ENCODE peak calls at places on chromosomes 11 and 22, in five cellular contexts. B is H9, C is trophoblast cell, K is H1, E is neuronal stem cell. L is an unnamed sample.

GRCh38 chr11:1759151-1759850 is 4.4 kb downstream of the CTSD start:
- DNase-seq in B (no peak), C (no peak), K (no peak), E (no peak), L (no peak)

GRCh38 chr11:23586188-23586587 is 725.9 kb upstream of the CCDC179 start:
- DNase-seq in B (no peak), C (no peak), K (no peak), E (no peak), L (no peak)

GRCh38 chr22:24247564-24248344 is 2.9 kb upstream of the GGT5 start:
- DNase-seq in B (peak; percentile 91), C (peak; percentile 88), K (peak; percentile 63), E (peak; percentile 70), L (peak; percentile 97)

GRCh38 chr22:17842386-17842785 is 68.1 kb upstream of the BID start:
- DNase-seq in B (no peak), C (no peak), K (no peak), E (no peak), L (no peak)

GRCh38 chr11:76455331-76455730 is 10.5 kb downstream of the EMSY start:
- DNase-seq in B (peak; percentile 83), C (peak; percentile 7), K (peak; percentile 91), E (peak; percentile 94), L (no peak)

GRCh38 chr22:22487869-22488597 is 20.5 kb downstream of the ZNF280B start:
- DNase-seq in B (no peak), C (peak; percentile 81), K (no peak), E (no peak), L (no peak)

GRCh38 chr11:130220311-130221030 is 60.9 kb downstream of the ST14 start:
- DNase-seq in B (no peak), C (no peak), K (no peak), E (no peak), L (no peak)

GRCh38 chr11:1679881-1680280 is 17.1 kb upstream of the KRTAP5-6 start:
- DNase-seq in B (no peak), C (no peak), K (no peak), E (no peak), L (no peak)

GRCh38 chr11:27910186-27910941 is 197.6 kb downstream of the KIF18A start:
- DNase-seq in B (no peak), C (peak; percentile 14), K (no peak), E (no peak), L (peak; percentile 84)

GRCh38 chr11:47393163-47394049 is 15.0 kb upstream of the SLC39A13 start:
- DNase-seq in B (peak; percentile 25), C (no peak), K (no peak), E (no peak), L (peak; percentile 82)

GRCh38 chr11:74546752-74547151 is 45.6 kb upstream of the POLD3 start:
- DNase-seq in B (no peak), C (no peak), K (no peak), E (no peak), L (no peak)

GRCh38 chr11:19713221-19714092 is 820 bp downstream of the NAV2 start:
- DNase-seq in B (peak; percentile 33), C (peak; percentile 11), K (no peak), E (no peak), L (peak; percentile 13)

GRCh38 chr22:42769574-42770447 is 49.1 kb upstream of the A4GALT start:
- DNase-seq in B (no peak), C (peak; percentile 19), K (no peak), E (no peak), L (peak; percentile 89)

GRCh38 chr11:117875397-117876048 is 935 bp downstream of the FXYD6 start:
- DNase-seq in B (no peak), C (no peak), K (no peak), E (no peak), L (peak; percentile 29)

GRCh38 chr11:69218946-69219720 is 63.4 kb downstream of the SMIM38 start:
- DNase-seq in B (peak; percentile 8), C (no peak), K (no peak), E (no peak), L (no peak)

GRCh38 chr11:111039982-111040381 is 205.5 kb upstream of the POU2AF2 start:
- DNase-seq in B (no peak), C (no peak), K (no peak), E (no peak), L (no peak)

GRCh38 chr11:20226936-20227335 is 66.7 kb upstream of the DBX1 start:
- DNase-seq in B (no peak), C (no peak), K (no peak), E (no peak), L (no peak)

GRCh38 chr22:35435201-35435712 is 35.3 kb downstream of the MCM5 start:
- DNase-seq in B (no peak), C (no peak), K (no peak), E (no peak), L (no peak)

GRCh38 chr22:27815826-27816530 is 14.4 kb upstream of the MN1 start:
- DNase-seq in B (no peak), C (no peak), K (no peak), E (no peak), L (no peak)

GRCh38 chr11:102604011-102604410 is 21.1 kb downstream of the MMP20 start:
- DNase-seq in B (no peak), C (no peak), K (no peak), E (no peak), L (no peak)
- H2AK5ac ChIP-seq in B (no peak overlapping the region), C (peak overlapping the region; percentile 72), K (no peak overlapping the region), E (no peak overlapping the region), L (no peak overlapping the region)

GRCh38 chr22:50606561-50607365 is 6.2 kb downstream of the MAPK8IP2 start:
- DNase-seq in B (no peak), C (no peak), K (no peak), E (no peak), L (no peak)

GRCh38 chr22:50607366-50608020 is 6.9 kb downstream of the MAPK8IP2 start:
- DNase-seq in B (no peak), C (no peak), K (no peak), E (no peak), L (no peak)

GRCh38 chr22:50605349-50606074 is 4.9 kb downstream of the MAPK8IP2 start:
- DNase-seq in B (no peak), C (no peak), K (no peak), E (no peak), L (no peak)

GRCh38 chr22:50604623-50605348 is 4.2 kb downstream of the MAPK8IP2 start:
- DNase-seq in B (no peak), C (no peak), K (no peak), E (no peak), L (no peak)

GRCh38 chr22:50606126-50606525 is 5.5 kb downstream of the MAPK8IP2 start:
- DNase-seq in B (no peak), C (no peak), K (no peak), E (no peak), L (no peak)
- H2BK12ac ChIP-seq in B (no peak overlapping the region), C (no peak overlapping the region), K (no peak overlapping the region), E (no peak overlapping the region), L (no peak overlapping the region)

GRCh38 chr11:65922565-65922964 is 3.3 kb downstream of the DRAP1 start:
- DNase-seq in B (no peak), C (no peak), K (no peak), E (no peak), L (no peak)

GRCh38 chr11:65921876-65922275 is 2.6 kb downstream of the DRAP1 start:
- DNase-seq in B (no peak), C (no peak), K (no peak), E (no peak), L (no peak)

GRCh38 chr11:65919151-65920034 is at the start of gene DRAP1:
- DNase-seq in B (peak; percentile 99), C (peak; percentile 99), K (peak; percentile 85), E (peak; percentile 98), L (peak; percentile 98)

GRCh38 chr11:65920035-65920802 is 993 bp downstream of the DRAP1 start:
- DNase-seq in B (no peak), C (no peak), K (no peak), E (no peak), L (no peak)

GRCh38 chr11:65921033-65921555 is 1.9 kb downstream of the DRAP1 start:
- DNase-seq in B (no peak), C (no peak), K (no peak), E (no peak), L (no peak)
- H2AK5ac ChIP-seq in B (no peak overlapping the region), C (no peak overlapping the region), K (no peak overlapping the region), E (peak overlapping the region; percentile 14), L (peak overlapping the region; percentile 35)

GRCh38 chr22:46636221-46637002 is 16.2 kb downstream of the GRAMD4 start:
- DNase-seq in B (no peak), C (no peak), K (no peak), E (no peak), L (no peak)
- H2BK12ac ChIP-seq in B (no peak overlapping the region), C (no peak overlapping the region), K (peak overlapping the region; percentile 43), E (peak overlapping the region; percentile 98), L (no peak overlapping the region)

GRCh38 chr11:126267650-126268049 is 1.0 kb downstream of the SRPRA start:
- DNase-seq in B (no peak), C (no peak), K (no peak), E (no peak), L (no peak)

GRCh38 chr11:126265801-126266200 is 2.9 kb downstream of the SRPRA start:
- DNase-seq in B (no peak), C (peak; percentile 79), K (no peak), E (no peak), L (no peak)

GRCh38 chr11:126263489-126263888 is 5.2 kb downstream of the SRPRA start:
- DNase-seq in B (no peak), C (no peak), K (no peak), E (no peak), L (no peak)

GRCh38 chr11:126268708-126269579 is at the start of the genes FOXRED1 and SRPRA:
- DNase-seq in B (peak; percentile 100), C (peak; percentile 99), K (peak; percentile 98), E (peak; percentile 99), L (peak; percentile 99)

GRCh38 chr11:126268361-126268707 is 361 bp downstream of the SRPRA start:
- DNase-seq in B (no peak), C (no peak), K (no peak), E (no peak), L (no peak)
- H2AK5ac ChIP-seq in B (no peak overlapping the region), C (peak overlapping the region; percentile 78), K (no peak overlapping the region), E (no peak overlapping the region), L (no peak overlapping the region)

L was measured in mesenchymal stem cell.